ENCODE peak calls at places on chromosomes 4 and X, in seven cellular contexts. One of them, this sample, is unnamed.

GRCh38 chr4:83535945-83536648 is at the start of gene GPAT3:
- DNase-seq in activated CD8-positive, alpha-beta T cell treated with anti-CD3 and anti-CD28 coated beads for 36 hours: peak; percentile 78
- DNase-seq in right lobe of liver: peak; percentile 92
- DNase-seq in coronary artery: peak; percentile 84
- DNase-seq in tibial nerve: peak; percentile 60
- DNase-seq in AG04449: no peak
- DNase-seq in GM12865: peak; percentile 50
- DNase-seq in this sample: peak; percentile 77

GRCh38 chr4:17111959-17112659 is 213.7 kb upstream of the LDB2 start:
- DNase-seq in AG04449: no peak
- DNase-seq in right lobe of liver: no peak
- DNase-seq in activated CD8-positive, alpha-beta T cell treated with anti-CD3 and anti-CD28 coated beads for 36 hours: peak; percentile 13
- DNase-seq in coronary artery: no peak
- DNase-seq in GM12865: peak; percentile 45
- DNase-seq in tibial nerve: no peak
- DNase-seq in this sample: no peak

GRCh38 chr4:137635108-137635507 is 102.8 kb upstream of the PCDH18 start:
- DNase-seq in tibial nerve: no peak
- DNase-seq in right lobe of liver: no peak
- DNase-seq in coronary artery: no peak
- DNase-seq in GM12865: no peak
- DNase-seq in activated CD8-positive, alpha-beta T cell treated with anti-CD3 and anti-CD28 coated beads for 36 hours: no peak
- DNase-seq in AG04449: no peak
- DNase-seq in this sample: no peak

GRCh38 chrX:69285881-69286545 is 120.8 kb upstream of the PJA1 start:
- DNase-seq in coronary artery: no peak
- DNase-seq in AG04449: no peak
- DNase-seq in right lobe of liver: peak; percentile 62
- DNase-seq in tibial nerve: peak; percentile 49
- DNase-seq in GM12865: peak; percentile 29
- DNase-seq in activated CD8-positive, alpha-beta T cell treated with anti-CD3 and anti-CD28 coated beads for 36 hours: peak; percentile 53
- DNase-seq in this sample: peak; percentile 76

GRCh38 chr4:96093563-96093962 is 253.7 kb downstream of the PDHA2 start:
- DNase-seq in GM12865: no peak
- DNase-seq in coronary artery: no peak
- DNase-seq in activated CD8-positive, alpha-beta T cell treated with anti-CD3 and anti-CD28 coated beads for 36 hours: no peak
- DNase-seq in AG04449: no peak
- DNase-seq in right lobe of liver: no peak
- DNase-seq in tibial nerve: no peak
- DNase-seq in this sample: no peak

GRCh38 chrX:118545510-118545909 is 49.9 kb downstream of the DOCK11 start:
- DNase-seq in coronary artery: no peak
- DNase-seq in AG04449: no peak
- DNase-seq in right lobe of liver: no peak
- DNase-seq in tibial nerve: no peak
- DNase-seq in GM12865: no peak
- DNase-seq in activated CD8-positive, alpha-beta T cell treated with anti-CD3 and anti-CD28 coated beads for 36 hours: no peak
- DNase-seq in this sample: no peak

GRCh38 chr4:95362906-95363578 is 185.7 kb downstream of the UNC5C start:
- DNase-seq in AG04449: no peak
- DNase-seq in coronary artery: no peak
- DNase-seq in activated CD8-positive, alpha-beta T cell treated with anti-CD3 and anti-CD28 coated beads for 36 hours: peak; percentile 37
- DNase-seq in tibial nerve: no peak
- DNase-seq in GM12865: peak; percentile 22
- DNase-seq in right lobe of liver: no peak
- DNase-seq in this sample: no peak

GRCh38 chr4:112516076-112516385 is at the start of gene NEUROG2:
- DNase-seq in activated CD8-positive, alpha-beta T cell treated with anti-CD3 and anti-CD28 coated beads for 36 hours: no peak
- DNase-seq in coronary artery: no peak
- DNase-seq in GM12865: no peak
- DNase-seq in AG04449: no peak
- DNase-seq in tibial nerve: no peak
- DNase-seq in right lobe of liver: no peak
- DNase-seq in this sample: no peak

GRCh38 chr4:60913646-60914045 is 286.5 kb upstream of the ADGRL3 start:
- DNase-seq in tibial nerve: no peak
- DNase-seq in GM12865: no peak
- DNase-seq in coronary artery: no peak
- DNase-seq in right lobe of liver: no peak
- DNase-seq in AG04449: no peak
- DNase-seq in activated CD8-positive, alpha-beta T cell treated with anti-CD3 and anti-CD28 coated beads for 36 hours: no peak
- DNase-seq in this sample: no peak

GRCh38 chrX:24023972-24024664 is 2.9 kb downstream of the KLHL15 start:
- DNase-seq in activated CD8-positive, alpha-beta T cell treated with anti-CD3 and anti-CD28 coated beads for 36 hours: no peak
- DNase-seq in right lobe of liver: no peak
- DNase-seq in tibial nerve: no peak
- DNase-seq in AG04449: no peak
- DNase-seq in GM12865: peak; percentile 28
- DNase-seq in coronary artery: no peak
- DNase-seq in this sample: no peak

GRCh38 chr4:25343671-25344070 is 31.1 kb downstream of the ZCCHC4 start:
- DNase-seq in tibial nerve: no peak
- DNase-seq in GM12865: no peak
- DNase-seq in coronary artery: no peak
- DNase-seq in right lobe of liver: no peak
- DNase-seq in activated CD8-positive, alpha-beta T cell treated with anti-CD3 and anti-CD28 coated beads for 36 hours: no peak
- DNase-seq in AG04449: no peak
- DNase-seq in this sample: no peak

GRCh38 chrX:53239474-53239873 is 14.5 kb upstream of the KDM5C start:
- DNase-seq in activated CD8-positive, alpha-beta T cell treated with anti-CD3 and anti-CD28 coated beads for 36 hours: peak; percentile 71
- DNase-seq in tibial nerve: no peak
- DNase-seq in right lobe of liver: no peak
- DNase-seq in coronary artery: no peak
- DNase-seq in GM12865: peak; percentile 9
- DNase-seq in AG04449: no peak
- DNase-seq in this sample: no peak
- TF ChIP-seq CTCF in activated CD8-positive, alpha-beta T cell treated with anti-CD3 and anti-CD28 coated beads for 36 hours: peak; percentile 15
- TF ChIP-seq CTCF in tibial nerve: no peak
- TF ChIP-seq CTCF in right lobe of liver: no peak
- TF ChIP-seq CTCF in coronary artery: no peak
- TF ChIP-seq CTCF in GM12865: no peak
- TF ChIP-seq CTCF in AG04449: no peak
- TF ChIP-seq CTCF in this sample: peak; percentile 25

GRCh38 chr4:2061208-2062131 is 2.3 kb downstream of the NAT8L start:
- DNase-seq in AG04449: no peak
- DNase-seq in activated CD8-positive, alpha-beta T cell treated with anti-CD3 and anti-CD28 coated beads for 36 hours: no peak
- DNase-seq in GM12865: no peak
- DNase-seq in right lobe of liver: peak; percentile 17
- DNase-seq in coronary artery: no peak
- DNase-seq in tibial nerve: no peak
- DNase-seq in this sample: no peak

GRCh38 chr4:2062808-2063524 is 3.8 kb downstream of the NAT8L start:
- DNase-seq in activated CD8-positive, alpha-beta T cell treated with anti-CD3 and anti-CD28 coated beads for 36 hours: no peak
- DNase-seq in right lobe of liver: no peak
- DNase-seq in tibial nerve: no peak
- DNase-seq in AG04449: no peak
- DNase-seq in GM12865: no peak
- DNase-seq in coronary artery: no peak
- DNase-seq in this sample: no peak

GRCh38 chr4:2063557-2064275 is 4.6 kb downstream of the NAT8L start:
- DNase-seq in right lobe of liver: no peak
- DNase-seq in GM12865: no peak
- DNase-seq in activated CD8-positive, alpha-beta T cell treated with anti-CD3 and anti-CD28 coated beads for 36 hours: no peak
- DNase-seq in AG04449: no peak
- DNase-seq in tibial nerve: no peak
- DNase-seq in coronary artery: no peak
- DNase-seq in this sample: no peak

GRCh38 chr4:2060578-2061207 is 1.6 kb downstream of the NAT8L start:
- DNase-seq in tibial nerve: no peak
- DNase-seq in AG04449: no peak
- DNase-seq in activated CD8-positive, alpha-beta T cell treated with anti-CD3 and anti-CD28 coated beads for 36 hours: no peak
- DNase-seq in GM12865: no peak
- DNase-seq in right lobe of liver: peak; percentile 17
- DNase-seq in coronary artery: no peak
- DNase-seq in this sample: no peak

DNA sequence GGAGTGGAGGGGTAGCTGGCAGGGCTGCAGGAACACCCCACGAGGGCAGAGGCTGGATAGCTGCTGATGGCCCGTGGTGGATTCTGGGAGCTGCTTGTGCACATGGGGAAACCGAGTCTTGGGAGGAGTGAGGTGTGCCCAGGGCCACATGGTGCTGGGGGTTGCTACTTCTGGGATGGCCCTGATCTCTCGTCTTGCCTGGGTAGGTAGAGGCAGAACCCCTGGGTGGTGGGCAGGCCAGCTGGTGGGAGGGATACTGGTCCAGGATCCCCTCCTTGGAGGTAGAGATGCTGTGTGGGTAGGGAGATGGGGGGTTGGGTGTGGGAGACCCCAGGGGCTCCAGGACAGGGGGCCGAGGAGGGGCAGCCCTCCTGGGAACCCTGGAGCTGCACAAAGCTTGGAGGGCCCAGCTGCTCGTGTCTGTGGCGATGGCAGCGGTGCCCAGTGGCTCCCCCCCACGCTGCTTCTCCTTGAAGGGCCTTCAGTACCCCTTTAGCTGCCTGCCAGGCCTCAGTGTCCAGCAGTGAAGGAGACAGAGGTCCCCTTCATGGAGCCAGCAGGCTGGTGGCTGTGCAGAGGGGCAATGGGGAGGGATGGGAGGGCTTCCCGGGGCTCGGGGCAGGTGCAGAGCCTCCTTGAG is 3.2 kb downstream of the NAT8L start:
- DNase-seq in activated CD8-positive, alpha-beta T cell treated with anti-CD3 and anti-CD28 coated beads for 36 hours: no peak
- DNase-seq in tibial nerve: no peak
- DNase-seq in GM12865: no peak
- DNase-seq in coronary artery: no peak
- DNase-seq in AG04449: no peak
- DNase-seq in right lobe of liver: peak; percentile 15
- DNase-seq in this sample: no peak
- TF ChIP-seq CTCF in activated CD8-positive, alpha-beta T cell treated with anti-CD3 and anti-CD28 coated beads for 36 hours: no peak
- TF ChIP-seq CTCF in tibial nerve: no peak
- TF ChIP-seq CTCF in GM12865: no peak
- TF ChIP-seq CTCF in coronary artery: no peak
- TF ChIP-seq CTCF in AG04449: no peak
- TF ChIP-seq CTCF in right lobe of liver: no peak
- TF ChIP-seq CTCF in this sample: no peak

GRCh38 chrX:38293741-38294140 is 33.6 kb downstream of the RPGR start:
- DNase-seq in right lobe of liver: no peak
- DNase-seq in coronary artery: no peak
- DNase-seq in activated CD8-positive, alpha-beta T cell treated with anti-CD3 and anti-CD28 coated beads for 36 hours: no peak
- DNase-seq in AG04449: no peak
- DNase-seq in GM12865: no peak
- DNase-seq in tibial nerve: no peak
- DNase-seq in this sample: no peak
- TF ChIP-seq CTCF in right lobe of liver: no peak
- TF ChIP-seq CTCF in coronary artery: no peak
- TF ChIP-seq CTCF in activated CD8-positive, alpha-beta T cell treated with anti-CD3 and anti-CD28 coated beads for 36 hours: no peak
- TF ChIP-seq CTCF in AG04449: peak; percentile 2
- TF ChIP-seq CTCF in GM12865: no peak
- TF ChIP-seq CTCF in tibial nerve: no peak
- TF ChIP-seq CTCF in this sample: no peak

GRCh38 chrX:106972896-106973295 is 27.1 kb downstream of the MORC4 start:
- DNase-seq in activated CD8-positive, alpha-beta T cell treated with anti-CD3 and anti-CD28 coated beads for 36 hours: no peak
- DNase-seq in GM12865: no peak
- DNase-seq in coronary artery: no peak
- DNase-seq in right lobe of liver: no peak
- DNase-seq in AG04449: no peak
- DNase-seq in tibial nerve: no peak
- DNase-seq in this sample: no peak
- TF ChIP-seq CTCF in activated CD8-positive, alpha-beta T cell treated with anti-CD3 and anti-CD28 coated beads for 36 hours: no peak
- TF ChIP-seq CTCF in GM12865: no peak
- TF ChIP-seq CTCF in coronary artery: no peak
- TF ChIP-seq CTCF in right lobe of liver: no peak
- TF ChIP-seq CTCF in AG04449: no peak
- TF ChIP-seq CTCF in tibial nerve: no peak
- TF ChIP-seq CTCF in this sample: no peak

DNA sequence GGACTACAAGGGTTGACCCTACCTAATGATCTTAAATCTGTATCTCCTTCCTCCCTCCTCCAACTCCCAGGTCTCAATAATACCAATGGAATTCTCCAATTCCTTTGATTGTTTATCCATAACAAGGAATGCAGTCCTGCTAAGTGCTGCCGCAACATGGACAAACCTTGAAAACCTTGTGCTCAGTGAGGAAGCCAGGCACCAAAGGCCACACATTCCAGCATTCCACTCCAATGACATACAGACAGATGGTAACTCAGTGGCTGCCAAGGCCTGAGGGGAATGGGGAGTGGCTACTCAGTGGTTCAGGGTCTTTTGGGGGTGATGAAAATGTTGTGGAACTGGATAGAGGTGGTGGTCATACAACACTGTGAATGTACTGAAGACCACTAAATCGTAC is 10.4 kb downstream of the HAUS7 start:
- DNase-seq in activated CD8-positive, alpha-beta T cell treated with anti-CD3 and anti-CD28 coated beads for 36 hours: no peak
- DNase-seq in AG04449: peak; percentile 24
- DNase-seq in GM12865: no peak
- DNase-seq in coronary artery: no peak
- DNase-seq in tibial nerve: no peak
- DNase-seq in right lobe of liver: no peak
- DNase-seq in this sample: no peak
- TF ChIP-seq CTCF in activated CD8-positive, alpha-beta T cell treated with anti-CD3 and anti-CD28 coated beads for 36 hours: no peak
- TF ChIP-seq CTCF in AG04449: peak; percentile 2
- TF ChIP-seq CTCF in GM12865: no peak
- TF ChIP-seq CTCF in coronary artery: no peak
- TF ChIP-seq CTCF in tibial nerve: no peak
- TF ChIP-seq CTCF in right lobe of liver: no peak
- TF ChIP-seq CTCF in this sample: no peak

DNA sequence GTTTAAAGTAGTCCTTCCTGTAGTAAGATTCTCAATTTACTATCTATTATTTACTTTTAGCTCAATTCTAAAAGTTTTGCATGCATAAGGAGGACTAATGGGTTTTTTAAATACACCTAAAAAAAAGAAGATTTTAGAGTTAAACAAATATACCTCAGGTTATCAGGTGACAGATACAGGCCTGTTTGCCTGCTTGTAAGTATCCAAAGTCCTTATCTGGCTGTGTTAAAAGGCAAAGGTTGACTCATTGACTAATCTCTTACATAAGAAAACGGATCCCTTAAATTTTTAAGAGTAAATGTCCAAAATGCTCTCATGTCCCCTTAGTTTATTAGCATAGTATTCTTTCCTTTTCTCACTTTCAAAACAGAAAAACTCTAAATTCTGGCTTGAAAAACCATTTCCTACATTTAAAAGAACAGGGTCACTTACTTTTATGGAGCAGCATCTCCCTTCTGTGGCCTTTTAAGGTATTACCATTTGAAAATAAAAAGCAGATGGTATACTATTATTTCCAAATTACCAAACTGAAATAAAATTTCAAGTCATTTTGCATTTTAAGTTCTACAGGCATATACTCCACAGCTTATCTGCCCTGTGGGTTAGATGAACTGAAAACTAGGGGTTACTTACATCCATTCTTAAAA is 4.5 kb downstream of the CBR4 start:
- DNase-seq in coronary artery: no peak
- DNase-seq in right lobe of liver: no peak
- DNase-seq in AG04449: no peak
- DNase-seq in activated CD8-positive, alpha-beta T cell treated with anti-CD3 and anti-CD28 coated beads for 36 hours: no peak
- DNase-seq in GM12865: peak; percentile 10
- DNase-seq in tibial nerve: no peak
- DNase-seq in this sample: no peak
- TF ChIP-seq CTCF in coronary artery: no peak
- TF ChIP-seq CTCF in right lobe of liver: peak; percentile 36
- TF ChIP-seq CTCF in AG04449: no peak
- TF ChIP-seq CTCF in activated CD8-positive, alpha-beta T cell treated with anti-CD3 and anti-CD28 coated beads for 36 hours: peak; percentile 35
- TF ChIP-seq CTCF in GM12865: peak; percentile 3
- TF ChIP-seq CTCF in tibial nerve: peak; percentile 29
- TF ChIP-seq CTCF in this sample: peak; percentile 67

GRCh38 chr4:108783666-108784463 is 21.0 kb upstream of the ETNPPL start:
- DNase-seq in tibial nerve: no peak
- DNase-seq in right lobe of liver: no peak
- DNase-seq in coronary artery: no peak
- DNase-seq in AG04449: no peak
- DNase-seq in activated CD8-positive, alpha-beta T cell treated with anti-CD3 and anti-CD28 coated beads for 36 hours: no peak
- DNase-seq in GM12865: no peak
- DNase-seq in this sample: no peak
- TF ChIP-seq CTCF in tibial nerve: peak; percentile 30
- TF ChIP-seq CTCF in right lobe of liver: peak; percentile 61
- TF ChIP-seq CTCF in coronary artery: no peak
- TF ChIP-seq CTCF in AG04449: peak; percentile 20
- TF ChIP-seq CTCF in activated CD8-positive, alpha-beta T cell treated with anti-CD3 and anti-CD28 coated beads for 36 hours: no peak
- TF ChIP-seq CTCF in GM12865: no peak
- TF ChIP-seq CTCF in this sample: peak; percentile 63